ENCODE peak calls at places on chromosome 20, in four cellular contexts. G, U, N and B are unnamed samples. For H3K36me3, the result is how much of the 10 kb centered on the place peaks cover.

GRCh38 chr20:60559462-60559861 is 601.2 kb downstream of the CDH26 start:
- DNase-seq in G (no peak), U (no peak), N (no peak), B (no peak)

GRCh38 chr20:18727032-18727508 is 86.5 kb upstream of the SCP2D1 start:
- DNase-seq in G (no peak), U (no peak), N (no peak), B (no peak)

GRCh38 chr20:19913927-19914614 is 103.1 kb upstream of the NAA20 start:
- DNase-seq in G (peak), U (no peak), N (peak), B (peak)

GRCh38 chr20:46056970-46057855 is 28.2 kb downstream of the SLC12A5 start:
- DNase-seq in G (peak), U (peak), N (no peak), B (peak)

GRCh38 chr20:6959900-6960312 is 192.4 kb downstream of the BMP2 start:
- DNase-seq in G (no peak), U (no peak), N (no peak), B (peak)

GRCh38 chr20:56989516-56989915 is 276.9 kb downstream of the BMP7 start:
- DNase-seq in G (no peak), U (no peak), N (no peak), B (no peak)

GRCh38 chr20:12764053-12764452 is 244.7 kb upstream of the SPTLC3 start:
- DNase-seq in G (no peak), U (no peak), N (no peak), B (no peak)

GRCh38 chr20:6388666-6389197 is 265.9 kb upstream of the FERMT1 start:
- DNase-seq in G (no peak), U (no peak), N (no peak), B (no peak)

GRCh38 chr20:6384368-6384767 is 261.5 kb upstream of the FERMT1 start:
- DNase-seq in G (no peak), U (no peak), N (no peak), B (no peak)

GRCh38 chr20:63966172-63966943 is 3.4 kb downstream of the ZNF512B start:
- DNase-seq in G (no peak), U (no peak), N (no peak), B (no peak)

GRCh38 chr20:38685853-38686473 is 38.3 kb upstream of the SLC32A1 start:
- DNase-seq in G (peak), U (peak), N (no peak), B (peak)

GRCh38 chr20:22333885-22334545 is 250.4 kb downstream of the FOXA2 start:
- DNase-seq in G (peak), U (peak), N (no peak), B (peak)

GRCh38 chr20:19211661-19212523 is 550 bp upstream of the SLC24A3 start:
- DNase-seq in G (no peak), U (no peak), N (no peak), B (no peak)

GRCh38 chr20:63536997-63537524 is at the start of gene PTK6:
- DNase-seq in G (no peak), U (no peak), N (no peak), B (no peak)

GRCh38 chr20:47256665-47257236 is 99.7 kb downstream of the ZMYND8 start:
- DNase-seq in G (peak), U (no peak), N (no peak), B (peak)
- H3K36me3 ChIP-seq in G (under half), U (half or more), N (under half), B (under half)

GRCh38 chr20:32742322-32743236 is 688 bp downstream of the COMMD7 start:
- DNase-seq in G (no peak), U (no peak), N (no peak), B (no peak)
- TF ChIP-seq FOS in G (no peak), U (no peak), N (no peak), B (no peak)

GRCh38 chr20:3172933-3173581 is at the start of gene LZTS3:
- DNase-seq in G (peak), U (peak), N (no peak), B (peak)
- TF ChIP-seq CTCF in G (no peak), U (no peak), N (no peak), B (no peak)

DNA sequence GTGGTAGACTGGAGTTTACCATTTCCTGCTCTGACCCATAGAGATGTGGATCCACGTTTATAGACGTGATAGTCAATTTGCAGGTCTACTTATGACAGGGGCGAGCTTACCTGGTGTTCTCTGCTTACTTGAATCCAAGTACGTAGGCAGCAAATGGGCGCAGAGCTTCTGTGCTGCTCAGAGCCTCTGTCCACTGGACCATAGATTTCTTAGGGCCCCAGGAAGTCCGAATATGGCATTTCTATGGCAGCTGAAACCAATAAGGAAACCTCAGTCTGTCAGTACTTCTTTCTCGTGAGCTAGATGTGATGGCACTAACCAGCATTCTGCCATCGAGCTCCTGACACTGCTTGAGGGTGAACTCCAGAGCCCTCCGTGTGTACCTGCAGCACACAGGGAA is 19.5 kb upstream of the NPEPL1 start:
- DNase-seq in G (no peak), U (no peak), N (no peak), B (no peak)
- H3K36me3 ChIP-seq in G (half or more), U (half or more), N (under half), B (under half)

GRCh38 chr20:32218156-32218900 is 10.6 kb downstream of the POFUT1 start:
- DNase-seq in G (no peak), U (no peak), N (no peak), B (peak)
- TF ChIP-seq FOS in G (no peak), U (no peak), N (no peak), B (no peak)

DNA sequence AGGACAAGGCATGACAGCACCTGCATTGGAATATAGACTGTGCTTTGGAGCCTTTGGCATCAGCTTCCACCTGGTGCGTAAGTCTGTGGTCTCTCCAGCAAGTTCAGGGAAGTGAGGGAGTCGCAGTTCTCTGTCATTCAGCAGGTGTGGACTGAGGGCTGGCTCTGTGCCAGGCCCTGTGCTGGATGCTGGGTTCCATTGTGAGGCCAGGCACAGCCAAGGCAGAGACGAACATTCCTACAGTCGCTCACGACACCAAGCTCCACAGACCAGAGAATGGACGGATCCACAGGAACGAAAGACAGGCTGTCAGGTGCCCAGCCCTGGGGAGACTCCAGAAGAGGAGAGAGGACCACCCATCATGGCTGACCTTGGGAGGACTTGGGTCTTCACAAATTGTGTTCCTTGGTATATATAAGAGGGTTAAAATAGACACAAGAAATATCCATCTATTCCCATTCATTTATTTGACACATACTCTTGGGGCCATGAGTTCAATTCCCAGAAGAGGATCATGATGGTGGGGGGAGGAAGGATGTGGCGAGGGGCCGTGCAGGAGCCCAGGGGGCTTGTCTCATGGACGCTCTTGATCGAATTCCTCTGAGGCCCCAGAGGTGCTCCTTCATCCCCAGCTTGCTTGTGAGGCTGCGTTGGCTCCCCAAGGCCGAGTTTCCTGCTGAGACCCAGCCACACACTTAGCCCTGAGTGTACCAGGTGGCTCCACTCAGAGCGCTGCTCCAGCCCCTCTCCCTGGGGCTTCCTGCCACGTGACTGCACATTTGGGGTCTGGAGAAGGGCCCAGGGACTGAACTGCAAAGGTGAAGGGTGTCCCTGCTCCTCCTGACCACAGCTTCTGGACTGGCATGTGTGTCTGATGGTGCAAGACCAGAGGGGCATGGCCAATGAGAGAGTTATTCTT is 3.5 kb upstream of the ZNF831 start:
- DNase-seq in G (no peak), U (no peak), N (no peak), B (no peak)
- TF ChIP-seq CTCF in G (no peak), U (no peak), N (no peak), B (no peak)

DNA sequence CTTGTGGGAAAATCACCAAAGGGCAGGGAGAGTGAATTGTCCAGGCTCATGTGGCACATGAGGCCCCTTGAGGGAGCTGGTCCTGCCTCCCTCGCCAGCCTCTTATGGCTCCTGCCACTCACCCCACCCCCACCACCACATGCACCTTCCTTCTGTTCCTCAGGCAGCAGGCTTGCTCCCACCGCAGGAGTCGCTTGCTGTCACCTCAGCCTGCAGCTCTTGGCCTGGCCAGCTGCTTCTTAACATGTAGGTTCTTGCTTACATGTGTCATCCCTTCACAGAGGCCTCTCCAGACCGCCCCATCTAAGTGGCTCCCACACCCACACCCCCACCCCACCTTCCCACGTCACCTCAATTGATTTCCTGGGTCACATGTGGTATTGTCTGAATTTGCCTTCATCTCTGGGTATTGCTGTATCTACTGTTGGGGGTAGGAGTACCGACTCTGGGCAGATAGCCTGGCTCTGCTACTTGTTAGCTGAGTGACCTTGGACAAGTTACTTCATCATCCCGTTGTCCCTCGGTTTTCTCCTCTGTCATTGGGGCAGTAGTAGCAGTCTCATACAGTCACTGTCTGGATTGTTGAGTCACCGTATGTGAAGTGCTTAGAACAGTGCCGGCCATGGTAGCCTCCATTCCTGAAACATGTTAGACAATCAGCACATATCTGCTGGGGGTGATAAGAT is 41.7 kb downstream of the SLC9A8 start:
- DNase-seq in G (no peak), U (no peak), N (no peak), B (no peak)
- H3K36me3 ChIP-seq in G (under half), U (half or more), N (under half), B (under half)

DNA sequence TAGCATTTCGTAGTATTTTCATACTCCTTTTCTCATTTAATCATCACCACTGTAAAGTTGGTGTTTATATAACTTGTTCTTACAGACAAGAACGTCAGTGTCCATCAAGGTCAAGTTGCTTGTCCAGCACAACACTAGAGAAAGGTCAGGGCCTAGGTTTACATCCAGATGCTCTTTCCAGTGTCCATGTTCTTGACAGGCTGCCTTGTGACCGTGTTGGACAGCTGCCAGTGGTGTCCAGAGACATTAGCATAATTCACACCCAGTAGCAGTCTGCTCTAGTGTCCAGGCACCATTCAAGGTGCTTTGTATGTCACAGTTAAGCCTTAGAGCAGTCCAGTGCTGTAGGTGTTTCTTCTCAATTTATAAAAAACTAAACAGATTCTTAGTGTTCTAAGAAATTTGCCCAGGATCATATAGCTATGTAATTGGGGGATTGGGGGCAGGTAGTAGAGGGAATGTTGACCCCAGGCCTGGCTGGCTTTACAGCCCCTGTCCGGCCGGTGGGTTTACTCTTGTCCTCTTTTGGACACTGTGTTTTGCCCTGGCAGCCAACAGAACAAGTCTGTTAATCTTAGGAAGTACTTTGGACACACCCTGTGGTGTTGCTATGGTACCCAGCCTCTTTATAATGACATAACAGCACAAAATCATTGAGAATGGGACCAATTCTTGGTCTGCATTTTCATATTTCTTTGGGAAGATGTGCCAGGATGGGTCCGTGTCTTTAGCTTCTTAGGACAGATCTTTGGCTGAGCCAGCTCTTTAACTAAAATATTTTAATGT is 8.0 kb downstream of the STK35 start:
- DNase-seq in G (no peak), U (no peak), N (no peak), B (no peak)
- TF ChIP-seq FOS in G (no peak), U (no peak), N (no peak), B (no peak)